ENCODE peak calls at places on chromosome 17, in ten cellular contexts. One of them, this sample, is unnamed.

GRCh38 chr17:10099051-10099571 is 99.3 kb downstream of the GAS7 start:
- DNase-seq in bronchial epithelial cell: peak
- DNase-seq in lower lobe of right lung: no peak
- DNase-seq in AG04450: no peak
- DNase-seq in neural progenitor cell: no peak
- DNase-seq in upper lobe of left lung: no peak
- DNase-seq in astrocyte of the spinal cord: peak
- DNase-seq in OCI-LY7: no peak
- DNase-seq in cardiac muscle cell: peak
- DNase-seq in tibial artery: peak
- DNase-seq in this sample: peak

GRCh38 chr17:10394201-10394887 is 21.5 kb upstream of the MYH13 start:
- DNase-seq in bronchial epithelial cell: no peak
- DNase-seq in lower lobe of right lung: no peak
- DNase-seq in AG04450: no peak
- DNase-seq in neural progenitor cell: no peak
- DNase-seq in upper lobe of left lung: no peak
- DNase-seq in astrocyte of the spinal cord: no peak
- DNase-seq in OCI-LY7: no peak
- DNase-seq in cardiac muscle cell: no peak
- DNase-seq in tibial artery: no peak
- DNase-seq in this sample: no peak

GRCh38 chr17:76076765-76077581 is 2.0 kb upstream of the ZACN start:
- DNase-seq in bronchial epithelial cell: no peak
- DNase-seq in lower lobe of right lung: no peak
- DNase-seq in AG04450: no peak
- DNase-seq in neural progenitor cell: peak
- DNase-seq in upper lobe of left lung: no peak
- DNase-seq in astrocyte of the spinal cord: no peak
- DNase-seq in OCI-LY7: no peak
- DNase-seq in cardiac muscle cell: no peak
- DNase-seq in tibial artery: no peak
- DNase-seq in this sample: no peak

GRCh38 chr17:68446626-68447041 is 10.7 kb downstream of the WIPI1 start:
- DNase-seq in bronchial epithelial cell: no peak
- DNase-seq in lower lobe of right lung: no peak
- DNase-seq in AG04450: no peak
- DNase-seq in neural progenitor cell: no peak
- DNase-seq in upper lobe of left lung: no peak
- DNase-seq in astrocyte of the spinal cord: no peak
- DNase-seq in OCI-LY7: no peak
- DNase-seq in cardiac muscle cell: no peak
- DNase-seq in tibial artery: no peak
- DNase-seq in this sample: no peak

GRCh38 chr17:37726248-37726647 is 18.6 kb downstream of the HNF1B start:
- DNase-seq in bronchial epithelial cell: no peak
- DNase-seq in lower lobe of right lung: no peak
- DNase-seq in AG04450: no peak
- DNase-seq in neural progenitor cell: no peak
- DNase-seq in upper lobe of left lung: no peak
- DNase-seq in astrocyte of the spinal cord: no peak
- DNase-seq in OCI-LY7: no peak
- DNase-seq in cardiac muscle cell: no peak
- DNase-seq in tibial artery: no peak
- DNase-seq in this sample: no peak

GRCh38 chr17:76947771-76948170 is 79.6 kb downstream of the MGAT5B start:
- DNase-seq in bronchial epithelial cell: no peak
- DNase-seq in lower lobe of right lung: no peak
- DNase-seq in AG04450: no peak
- DNase-seq in neural progenitor cell: no peak
- DNase-seq in upper lobe of left lung: no peak
- DNase-seq in astrocyte of the spinal cord: no peak
- DNase-seq in OCI-LY7: no peak
- DNase-seq in cardiac muscle cell: no peak
- DNase-seq in tibial artery: no peak
- DNase-seq in this sample: no peak

GRCh38 chr17:7380321-7380720 is 568 bp upstream of the TNK1 start:
- DNase-seq in bronchial epithelial cell: no peak
- DNase-seq in lower lobe of right lung: peak
- DNase-seq in AG04450: no peak
- DNase-seq in neural progenitor cell: no peak
- DNase-seq in upper lobe of left lung: peak
- DNase-seq in astrocyte of the spinal cord: no peak
- DNase-seq in OCI-LY7: no peak
- DNase-seq in cardiac muscle cell: peak
- DNase-seq in tibial artery: peak
- DNase-seq in this sample: peak

GRCh38 chr17:39627170-39627716 is 491 bp downstream of the PPP1R1B start:
- DNase-seq in bronchial epithelial cell: no peak
- DNase-seq in lower lobe of right lung: no peak
- DNase-seq in AG04450: no peak
- DNase-seq in neural progenitor cell: peak
- DNase-seq in upper lobe of left lung: no peak
- DNase-seq in astrocyte of the spinal cord: no peak
- DNase-seq in OCI-LY7: no peak
- DNase-seq in cardiac muscle cell: no peak
- DNase-seq in tibial artery: no peak
- DNase-seq in this sample: no peak

GRCh38 chr17:67461228-67461780 is 84.2 kb downstream of the PITPNC1 start:
- DNase-seq in bronchial epithelial cell: no peak
- DNase-seq in lower lobe of right lung: no peak
- DNase-seq in AG04450: no peak
- DNase-seq in neural progenitor cell: no peak
- DNase-seq in upper lobe of left lung: no peak
- DNase-seq in astrocyte of the spinal cord: no peak
- DNase-seq in OCI-LY7: no peak
- DNase-seq in cardiac muscle cell: no peak
- DNase-seq in tibial artery: no peak
- DNase-seq in this sample: no peak

GRCh38 chr17:14318906-14319205 is 18.0 kb downstream of the HS3ST3B1 start:
- DNase-seq in bronchial epithelial cell: no peak
- DNase-seq in lower lobe of right lung: no peak
- DNase-seq in AG04450: no peak
- DNase-seq in neural progenitor cell: no peak
- DNase-seq in upper lobe of left lung: no peak
- DNase-seq in astrocyte of the spinal cord: no peak
- DNase-seq in OCI-LY7: no peak
- DNase-seq in cardiac muscle cell: no peak
- DNase-seq in tibial artery: no peak
- DNase-seq in this sample: no peak

GRCh38 chr17:27158390-27158789 is 135.5 kb upstream of the WSB1 start:
- DNase-seq in bronchial epithelial cell: no peak
- DNase-seq in lower lobe of right lung: peak
- DNase-seq in AG04450: no peak
- DNase-seq in neural progenitor cell: no peak
- DNase-seq in upper lobe of left lung: no peak
- DNase-seq in astrocyte of the spinal cord: no peak
- DNase-seq in OCI-LY7: no peak
- DNase-seq in cardiac muscle cell: no peak
- DNase-seq in tibial artery: no peak
- DNase-seq in this sample: no peak

GRCh38 chr17:2883544-2884203 is 87.4 kb downstream of the RAP1GAP2 start:
- DNase-seq in bronchial epithelial cell: peak
- DNase-seq in lower lobe of right lung: no peak
- DNase-seq in AG04450: no peak
- DNase-seq in neural progenitor cell: no peak
- DNase-seq in upper lobe of left lung: no peak
- DNase-seq in astrocyte of the spinal cord: peak
- DNase-seq in OCI-LY7: no peak
- DNase-seq in cardiac muscle cell: peak
- DNase-seq in tibial artery: no peak
- DNase-seq in this sample: no peak

GRCh38 chr17:58315281-58315711 is 13.3 kb downstream of the TSPOAP1 start:
- DNase-seq in bronchial epithelial cell: no peak
- DNase-seq in lower lobe of right lung: no peak
- DNase-seq in AG04450: no peak
- DNase-seq in neural progenitor cell: no peak
- DNase-seq in upper lobe of left lung: no peak
- DNase-seq in astrocyte of the spinal cord: no peak
- DNase-seq in OCI-LY7: no peak
- DNase-seq in cardiac muscle cell: no peak
- DNase-seq in tibial artery: peak
- DNase-seq in this sample: no peak

DNA sequence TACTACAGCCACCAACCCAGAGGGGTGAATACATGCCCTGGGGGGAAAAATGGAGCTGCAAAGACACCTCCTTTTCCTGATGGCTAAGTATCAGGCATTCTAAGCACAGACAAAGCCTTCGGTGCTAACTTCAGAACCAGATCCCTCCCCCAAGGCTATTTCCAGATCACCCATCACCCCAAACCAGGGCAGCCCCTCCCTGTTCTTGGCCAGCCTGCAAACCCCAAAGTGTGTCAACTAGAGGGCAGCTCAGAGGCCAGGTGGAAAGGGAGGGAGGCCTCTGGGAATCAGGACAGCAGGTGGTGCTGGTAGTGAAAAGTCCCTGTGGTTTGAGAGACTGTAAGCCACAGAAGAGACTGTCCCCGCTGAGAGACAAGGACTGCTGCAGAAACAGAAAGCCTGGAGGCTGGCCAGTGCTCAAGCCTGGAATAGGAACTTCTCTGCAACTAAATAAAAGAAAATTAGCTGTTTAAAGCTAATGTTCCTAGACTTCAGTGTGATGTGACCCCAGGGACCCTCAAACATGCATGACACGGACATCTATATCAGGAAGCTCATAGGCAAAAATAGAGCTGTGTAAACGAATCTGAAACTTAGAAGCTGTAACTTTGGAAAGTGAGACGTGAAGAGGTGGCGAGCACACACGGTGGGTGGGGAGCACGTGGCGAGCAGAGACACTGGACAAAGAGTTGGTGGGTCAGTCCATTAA is 9.1 kb downstream of the TUBG1 start:
- DNase-seq in bronchial epithelial cell: peak
- DNase-seq in lower lobe of right lung: peak
- DNase-seq in AG04450: no peak
- DNase-seq in neural progenitor cell: peak
- DNase-seq in upper lobe of left lung: peak
- DNase-seq in astrocyte of the spinal cord: peak
- DNase-seq in OCI-LY7: peak
- DNase-seq in cardiac muscle cell: no peak
- DNase-seq in tibial artery: no peak
- DNase-seq in this sample: no peak
- TF ChIP-seq CTCF in bronchial epithelial cell: peak
- TF ChIP-seq CTCF in lower lobe of right lung: no peak
- TF ChIP-seq CTCF in AG04450: no peak
- TF ChIP-seq CTCF in neural progenitor cell: peak
- TF ChIP-seq CTCF in upper lobe of left lung: no peak
- TF ChIP-seq CTCF in astrocyte of the spinal cord: peak
- TF ChIP-seq CTCF in OCI-LY7: peak
- TF ChIP-seq CTCF in cardiac muscle cell: peak
- TF ChIP-seq CTCF in tibial artery: no peak
- TF ChIP-seq CTCF in this sample: peak

DNA sequence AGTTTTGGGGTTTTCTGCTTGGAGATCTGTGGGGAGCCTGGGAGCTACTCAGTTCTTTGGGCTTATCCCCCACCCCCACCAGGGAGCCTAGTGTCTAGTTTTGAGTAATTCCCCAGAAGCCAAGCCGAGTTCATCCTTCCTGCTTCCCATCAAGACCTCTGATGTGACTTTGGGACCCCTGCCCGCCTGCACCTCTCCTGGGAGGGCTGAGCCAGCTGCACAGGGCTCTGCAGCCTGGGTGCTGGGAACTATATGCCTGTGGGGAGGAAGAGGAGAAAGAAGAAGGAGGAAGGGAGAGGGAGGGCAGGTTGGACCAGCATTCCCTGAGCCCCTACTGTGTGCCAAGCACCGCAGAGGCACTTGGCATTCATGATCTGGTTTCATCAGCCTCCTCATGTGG is 178.9 kb downstream of the TMEM132E start:
- DNase-seq in bronchial epithelial cell: no peak
- DNase-seq in lower lobe of right lung: no peak
- DNase-seq in AG04450: no peak
- DNase-seq in neural progenitor cell: no peak
- DNase-seq in upper lobe of left lung: no peak
- DNase-seq in astrocyte of the spinal cord: no peak
- DNase-seq in OCI-LY7: no peak
- DNase-seq in cardiac muscle cell: no peak
- DNase-seq in tibial artery: no peak
- DNase-seq in this sample: no peak
- H3K4me3 ChIP-seq in bronchial epithelial cell: no peak
- H3K4me3 ChIP-seq in lower lobe of right lung: no peak
- H3K4me3 ChIP-seq in AG04450: no peak
- H3K4me3 ChIP-seq in neural progenitor cell: no peak
- H3K4me3 ChIP-seq in upper lobe of left lung: no peak
- H3K4me3 ChIP-seq in astrocyte of the spinal cord: no peak
- H3K4me3 ChIP-seq in OCI-LY7: no peak
- H3K4me3 ChIP-seq in cardiac muscle cell: no peak
- H3K4me3 ChIP-seq in tibial artery: no peak
- H3K4me3 ChIP-seq in this sample: no peak

GRCh38 chr17:42778570-42778969 is 1.8 kb upstream of the WNK4 start:
- DNase-seq in bronchial epithelial cell: no peak
- DNase-seq in lower lobe of right lung: no peak
- DNase-seq in AG04450: no peak
- DNase-seq in neural progenitor cell: no peak
- DNase-seq in upper lobe of left lung: no peak
- DNase-seq in astrocyte of the spinal cord: no peak
- DNase-seq in OCI-LY7: no peak
- DNase-seq in cardiac muscle cell: no peak
- DNase-seq in tibial artery: no peak
- DNase-seq in this sample: no peak

GRCh38 chr17:42772945-42773289 is 332 bp upstream of the VPS25 start:
- DNase-seq in bronchial epithelial cell: no peak
- DNase-seq in lower lobe of right lung: no peak
- DNase-seq in AG04450: no peak
- DNase-seq in neural progenitor cell: no peak
- DNase-seq in upper lobe of left lung: no peak
- DNase-seq in astrocyte of the spinal cord: no peak
- DNase-seq in OCI-LY7: no peak
- DNase-seq in cardiac muscle cell: no peak
- DNase-seq in tibial artery: no peak
- DNase-seq in this sample: no peak

GRCh38 chr17:42774066-42774750 is 959 bp downstream of the VPS25 start:
- DNase-seq in bronchial epithelial cell: peak
- DNase-seq in lower lobe of right lung: no peak
- DNase-seq in AG04450: no peak
- DNase-seq in neural progenitor cell: no peak
- DNase-seq in upper lobe of left lung: no peak
- DNase-seq in astrocyte of the spinal cord: peak
- DNase-seq in OCI-LY7: no peak
- DNase-seq in cardiac muscle cell: no peak
- DNase-seq in tibial artery: no peak
- DNase-seq in this sample: no peak

GRCh38 chr17:42775534-42776098 is 2.4 kb downstream of the VPS25 start:
- DNase-seq in bronchial epithelial cell: no peak
- DNase-seq in lower lobe of right lung: no peak
- DNase-seq in AG04450: no peak
- DNase-seq in neural progenitor cell: no peak
- DNase-seq in upper lobe of left lung: no peak
- DNase-seq in astrocyte of the spinal cord: peak
- DNase-seq in OCI-LY7: no peak
- DNase-seq in cardiac muscle cell: peak
- DNase-seq in tibial artery: no peak
- DNase-seq in this sample: no peak

GRCh38 chr17:42773290-42774035 is at the start of gene VPS25:
- DNase-seq in bronchial epithelial cell: peak
- DNase-seq in lower lobe of right lung: peak
- DNase-seq in AG04450: peak
- DNase-seq in neural progenitor cell: peak
- DNase-seq in upper lobe of left lung: peak
- DNase-seq in astrocyte of the spinal cord: peak
- DNase-seq in OCI-LY7: peak
- DNase-seq in cardiac muscle cell: peak
- DNase-seq in tibial artery: peak
- DNase-seq in this sample: peak
- TF ChIP-seq CTCF in bronchial epithelial cell: peak
- TF ChIP-seq CTCF in lower lobe of right lung: peak
- TF ChIP-seq CTCF in AG04450: peak
- TF ChIP-seq CTCF in neural progenitor cell: peak
- TF ChIP-seq CTCF in upper lobe of left lung: no peak
- TF ChIP-seq CTCF in astrocyte of the spinal cord: peak
- TF ChIP-seq CTCF in OCI-LY7: no peak
- TF ChIP-seq CTCF in cardiac muscle cell: peak
- TF ChIP-seq CTCF in tibial artery: no peak
- TF ChIP-seq CTCF in this sample: peak

GRCh38 chr17:19992803-19993713 is 15.4 kb upstream of the AKAP10 start:
- DNase-seq in bronchial epithelial cell: peak
- DNase-seq in lower lobe of right lung: peak
- DNase-seq in AG04450: peak
- DNase-seq in neural progenitor cell: peak
- DNase-seq in upper lobe of left lung: peak
- DNase-seq in astrocyte of the spinal cord: peak
- DNase-seq in OCI-LY7: peak
- DNase-seq in cardiac muscle cell: peak
- DNase-seq in tibial artery: peak
- DNase-seq in this sample: peak
- H3K4me3 ChIP-seq in bronchial epithelial cell: peak
- H3K4me3 ChIP-seq in lower lobe of right lung: no peak
- H3K4me3 ChIP-seq in AG04450: peak
- H3K4me3 ChIP-seq in neural progenitor cell: peak
- H3K4me3 ChIP-seq in upper lobe of left lung: no peak
- H3K4me3 ChIP-seq in astrocyte of the spinal cord: no peak
- H3K4me3 ChIP-seq in OCI-LY7: peak
- H3K4me3 ChIP-seq in cardiac muscle cell: no peak
- H3K4me3 ChIP-seq in tibial artery: no peak
- H3K4me3 ChIP-seq in this sample: no peak